ENCODE peak calls at places on chromosomes 3 and 15, in six cellular contexts. N, B, K, C, H and P are unnamed samples.

GRCh38 chr15:22881739-22882440 is 43.4 kb downstream of the NIPA2 start:
- DNase-seq in N (no peak), B (no peak), K (no peak), C (no peak), H (no peak), P (no peak)

GRCh38 chr3:13107661-13108060 is 34.4 kb upstream of the IQSEC1 start:
- DNase-seq in N (no peak), B (peak), K (no peak), C (no peak), H (peak), P (no peak)

GRCh38 chr3:115551091-115551490 is 72.2 kb upstream of the GAP43 start:
- DNase-seq in N (no peak), B (no peak), K (no peak), C (no peak), H (no peak), P (no peak)

GRCh38 chr3:112357888-112358287 is 24.9 kb downstream of the CD200 start:
- DNase-seq in N (no peak), B (no peak), K (peak), C (no peak), H (no peak), P (no peak)

GRCh38 chr3:57081173-57081572 is 20.7 kb downstream of the SPATA12 start:
- DNase-seq in N (no peak), B (no peak), K (no peak), C (no peak), H (no peak), P (no peak)

GRCh38 chr3:167920747-167921146 is 175.0 kb downstream of the GOLIM4 start:
- DNase-seq in N (no peak), B (no peak), K (no peak), C (no peak), H (no peak), P (no peak)

GRCh38 chr3:63047068-63047467 is 171.9 kb upstream of the CADPS start:
- DNase-seq in N (no peak), B (peak), K (no peak), C (peak), H (no peak), P (no peak)

GRCh38 chr15:39413558-39413957 is 167.3 kb upstream of the THBS1 start:
- DNase-seq in N (peak), B (no peak), K (no peak), C (no peak), H (no peak), P (no peak)

GRCh38 chr15:44584162-44584749 is 47.3 kb downstream of the EIF3J start:
- DNase-seq in N (peak), B (peak), K (peak), C (no peak), H (no peak), P (no peak)

GRCh38 chr3:141686477-141687280 is 51.4 kb upstream of the RNF7 start:
- DNase-seq in N (peak), B (no peak), K (no peak), C (peak), H (peak), P (peak)

GRCh38 chr15:59349715-59350420 is 22.8 kb downstream of the MYO1E start:
- DNase-seq in N (peak), B (peak), K (no peak), C (peak), H (no peak), P (peak)

GRCh38 chr3:104388624-104389023 is 978.1 kb upstream of the ALCAM start:
- DNase-seq in N (peak), B (no peak), K (no peak), C (peak), H (no peak), P (no peak)

GRCh38 chr3:183233986-183234385 is 19.1 kb upstream of the B3GNT5 start:
- DNase-seq in N (no peak), B (no peak), K (no peak), C (no peak), H (no peak), P (no peak)

GRCh38 chr3:159219231-159219630 is 417.4 kb downstream of the MFSD1 start:
- DNase-seq in N (no peak), B (no peak), K (no peak), C (no peak), H (no peak), P (no peak)

GRCh38 chr3:168884353-168884903 is 779.1 kb downstream of the MECOM start:
- DNase-seq in N (peak), B (no peak), K (no peak), C (peak), H (no peak), P (no peak)

DNA sequence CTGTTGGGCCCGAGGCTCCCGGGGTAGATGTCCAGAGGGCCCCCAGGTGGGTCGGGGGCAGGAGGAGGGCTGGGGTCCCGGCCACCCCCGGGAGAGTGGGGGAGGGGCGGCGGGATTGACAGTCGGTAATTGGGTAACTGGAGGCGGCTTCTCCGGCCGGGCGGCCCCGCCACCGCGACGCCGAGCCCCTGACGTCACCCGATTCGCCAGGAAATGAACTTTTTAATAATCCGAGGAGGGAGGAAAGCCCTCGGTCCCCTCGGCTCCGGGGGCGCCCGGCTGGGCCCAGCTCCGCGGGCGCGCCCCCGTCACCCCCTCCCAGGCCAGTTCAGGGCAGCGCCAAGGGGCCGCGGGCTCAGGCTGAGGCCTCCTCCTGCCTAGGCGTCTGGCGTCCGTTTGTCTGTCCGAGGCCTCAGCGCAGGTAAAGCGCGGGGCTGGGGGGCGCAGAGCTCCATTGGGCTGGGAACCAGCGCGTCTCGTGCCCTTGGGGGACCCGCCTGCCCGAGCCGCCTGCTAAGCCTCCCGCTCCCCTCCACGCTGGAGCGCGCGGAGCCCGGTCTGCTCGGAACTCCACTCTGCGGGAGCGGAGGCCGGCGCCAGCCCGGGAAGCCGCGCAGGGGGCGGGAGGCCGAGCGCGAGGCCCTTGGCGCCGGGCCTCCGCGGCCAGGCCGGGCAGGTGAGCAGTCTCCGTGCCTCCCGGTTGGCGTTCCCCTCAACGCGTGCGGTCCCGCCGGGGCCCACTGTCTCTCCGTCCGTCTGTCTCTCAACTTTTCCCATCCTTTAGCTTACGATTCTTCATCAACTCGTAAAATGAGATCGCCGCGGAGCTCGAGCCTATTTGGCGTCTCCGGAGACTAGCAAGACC is 3.8 kb downstream of the GATA2 start:
- DNase-seq in N (no peak), B (peak), K (no peak), C (no peak), H (peak), P (no peak)
- H3K27ac ChIP-seq in N (no peak), B (no peak), K (no peak), C (peak), H (peak), P (peak)

GRCh38 chr15:31145271-31145911 is 43.9 kb upstream of the TRPM1 start:
- DNase-seq in N (peak), B (no peak), K (no peak), C (peak), H (no peak), P (no peak)
- H3K27ac ChIP-seq in N (no peak), B (no peak), K (no peak), C (no peak), H (no peak), P (no peak)

GRCh38 chr3:187973977-187974856 is 179.7 kb upstream of the LPP start:
- DNase-seq in N (no peak), B (no peak), K (no peak), C (no peak), H (no peak), P (no peak)

GRCh38 chr3:187977659-187978058 is 176.3 kb upstream of the LPP start:
- DNase-seq in N (no peak), B (no peak), K (no peak), C (no peak), H (no peak), P (no peak)

GRCh38 chr3:187976361-187976900 is 177.5 kb upstream of the LPP start:
- DNase-seq in N (no peak), B (no peak), K (no peak), C (no peak), H (no peak), P (no peak)

GRCh38 chr3:187974857-187975257 is 179.1 kb upstream of the LPP start:
- DNase-seq in N (no peak), B (no peak), K (no peak), C (no peak), H (no peak), P (no peak)

DNA sequence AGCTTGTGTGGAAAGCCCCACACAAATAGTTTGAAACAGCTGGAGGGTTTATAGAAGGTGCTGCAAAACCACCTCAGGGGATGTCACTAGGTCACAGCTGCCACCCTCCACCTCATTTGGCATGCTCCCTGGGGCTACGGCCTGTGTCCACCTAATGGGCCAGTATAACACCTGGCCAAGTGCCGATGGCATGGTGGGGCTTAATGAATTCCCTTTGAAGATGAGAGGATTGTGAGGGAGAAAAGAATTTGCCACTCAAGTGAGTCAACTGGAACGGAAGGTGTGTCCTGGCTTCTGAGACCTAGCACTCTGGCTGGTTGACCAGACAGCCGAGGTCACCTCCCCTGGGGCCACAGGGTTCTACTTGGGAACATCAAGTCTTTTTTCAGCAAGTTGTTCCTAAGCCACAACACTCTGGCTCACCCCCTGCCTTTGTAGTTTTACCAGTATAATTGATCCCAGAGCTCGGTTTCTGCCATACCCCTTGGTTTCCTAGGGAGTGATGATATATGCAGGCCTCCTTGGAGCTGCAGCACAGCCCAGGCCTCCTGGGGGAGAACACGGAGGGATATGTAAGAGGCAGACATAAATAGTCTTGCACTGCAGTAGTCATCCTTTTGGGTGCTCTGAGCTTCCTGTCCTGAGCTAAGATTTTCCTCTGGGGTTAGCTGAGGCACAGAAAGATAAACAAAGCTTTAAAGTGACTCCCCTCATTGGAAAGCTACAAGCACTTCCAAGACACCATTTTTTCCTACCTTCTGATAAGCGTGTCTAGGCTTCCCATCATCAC is 178.2 kb upstream of the LPP start:
- DNase-seq in N (no peak), B (peak), K (no peak), C (no peak), H (peak), P (no peak)
- H3K27ac ChIP-seq in N (no peak), B (no peak), K (peak), C (no peak), H (no peak), P (no peak)

GRCh38 chr15:50908209-50909043 is at the start of gene AP4E1:
- DNase-seq in N (peak), B (peak), K (peak), C (peak), H (peak), P (peak)
- H3K27ac ChIP-seq in N (peak), B (peak), K (peak), C (peak), H (peak), P (peak)

GRCh38 chr3:39434574-39434973 is 28.1 kb downstream of the RPSA start:
- DNase-seq in N (peak), B (no peak), K (no peak), C (no peak), H (no peak), P (no peak)
- H3K27ac ChIP-seq in N (no peak), B (no peak), K (no peak), C (no peak), H (no peak), P (no peak)

GRCh38 chr3:174863488-174863887 is 4.4 kb downstream of the NAALADL2 start:
- DNase-seq in N (peak), B (no peak), K (no peak), C (no peak), H (no peak), P (no peak)

GRCh38 chr3:174859109-174859735 is at the start of gene NAALADL2:
- DNase-seq in N (peak), B (no peak), K (no peak), C (no peak), H (no peak), P (no peak)

GRCh38 chr3:174859756-174860155 is 622 bp downstream of the NAALADL2 start:
- DNase-seq in N (no peak), B (no peak), K (no peak), C (no peak), H (no peak), P (no peak)

GRCh38 chr3:174862101-174862500 is 3.0 kb downstream of the NAALADL2 start:
- DNase-seq in N (peak), B (peak), K (no peak), C (no peak), H (no peak), P (no peak)

GRCh38 chr3:174862666-174863065 is 3.5 kb downstream of the NAALADL2 start:
- DNase-seq in N (no peak), B (no peak), K (no peak), C (no peak), H (no peak), P (no peak)
- H3K27ac ChIP-seq in N (no peak), B (no peak), K (no peak), C (no peak), H (peak), P (no peak)

DNA sequence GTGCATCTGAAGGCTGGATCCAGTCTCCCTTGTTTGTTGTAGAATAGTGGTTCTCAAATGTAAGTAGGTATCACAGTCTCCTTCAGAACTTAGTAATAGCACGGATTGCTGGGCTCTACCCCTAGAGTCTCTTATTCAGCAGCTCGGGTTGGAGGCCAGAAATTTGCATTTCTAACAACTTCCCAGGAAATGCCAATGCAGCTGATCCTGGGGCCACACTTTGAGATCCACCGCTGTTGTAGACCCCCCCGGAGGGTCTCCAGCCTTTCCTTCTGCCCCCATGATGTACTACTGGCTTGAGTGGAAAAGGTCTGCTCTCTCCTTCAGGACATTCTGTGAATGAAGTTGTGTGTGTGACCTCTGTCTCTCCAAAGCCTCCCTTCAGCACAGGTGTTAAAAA is 153.8 kb upstream of the CTNNB1 start:
- DNase-seq in N (no peak), B (peak), K (no peak), C (no peak), H (no peak), P (no peak)
- H3K27ac ChIP-seq in N (no peak), B (no peak), K (no peak), C (no peak), H (no peak), P (no peak)

GRCh38 chr3:20145874-20146273 is 40.1 kb downstream of the SGO1 start:
- DNase-seq in N (no peak), B (no peak), K (no peak), C (no peak), H (no peak), P (no peak)

GRCh38 chr3:20148456-20148855 is 37.5 kb downstream of the SGO1 start:
- DNase-seq in N (no peak), B (no peak), K (no peak), C (no peak), H (no peak), P (no peak)

GRCh38 chr3:20142517-20142916 is 43.5 kb downstream of the SGO1 start:
- DNase-seq in N (no peak), B (no peak), K (no peak), C (no peak), H (no peak), P (no peak)

GRCh38 chr3:20143519-20143918 is 42.5 kb downstream of the SGO1 start:
- DNase-seq in N (no peak), B (no peak), K (no peak), C (no peak), H (no peak), P (no peak)

GRCh38 chr3:20147374-20147773 is 38.6 kb downstream of the SGO1 start:
- DNase-seq in N (no peak), B (no peak), K (no peak), C (no peak), H (no peak), P (no peak)
- H3K27ac ChIP-seq in N (no peak), B (no peak), K (no peak), C (no peak), H (no peak), P (no peak)

DNA sequence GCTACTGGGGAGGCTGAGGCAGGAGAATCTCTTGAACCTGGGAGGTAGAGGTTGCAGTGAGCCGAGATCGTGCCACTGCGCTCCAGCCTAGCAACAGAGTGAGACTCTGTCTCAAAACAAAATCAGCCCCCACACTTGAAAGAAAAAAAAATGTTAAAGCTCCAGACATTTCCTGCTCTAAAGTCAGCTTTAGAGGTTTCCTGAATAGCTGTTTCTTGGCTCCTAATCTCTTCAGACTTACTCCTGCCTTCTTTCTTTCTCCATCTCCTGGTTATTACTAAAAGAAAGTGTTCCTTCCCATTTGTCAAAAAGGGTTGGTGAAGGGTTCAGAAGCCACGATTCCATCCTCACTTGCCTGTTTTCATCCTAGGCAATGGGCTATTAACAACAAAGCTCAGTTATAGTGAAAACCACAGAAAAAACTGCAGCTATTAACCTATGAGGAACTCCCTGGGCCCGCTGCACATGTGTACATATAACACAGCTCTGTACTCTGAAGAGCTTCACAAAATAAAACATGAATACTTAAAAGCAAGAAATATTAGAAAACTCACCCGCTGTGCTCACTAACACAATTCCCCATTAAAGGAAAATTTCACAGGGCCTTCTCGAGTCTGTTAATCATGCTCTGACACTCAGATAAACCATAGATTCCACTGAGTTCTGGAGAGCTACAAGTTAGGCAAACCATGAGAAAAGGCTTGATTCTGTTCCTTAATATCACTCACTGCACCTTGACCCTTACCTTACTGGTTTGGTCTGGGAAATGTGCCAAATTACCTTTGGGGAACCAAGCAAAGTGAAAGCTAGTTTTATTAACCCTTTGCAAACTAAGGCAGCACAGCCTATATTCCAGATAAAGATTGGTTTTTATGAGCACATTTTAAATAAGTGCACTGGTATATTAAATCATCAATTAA is 89.9 kb upstream of the TSPAN3 start:
- DNase-seq in N (peak), B (no peak), K (no peak), C (peak), H (no peak), P (no peak)
- H3K27ac ChIP-seq in N (no peak), B (no peak), K (no peak), C (no peak), H (no peak), P (no peak)

DNA sequence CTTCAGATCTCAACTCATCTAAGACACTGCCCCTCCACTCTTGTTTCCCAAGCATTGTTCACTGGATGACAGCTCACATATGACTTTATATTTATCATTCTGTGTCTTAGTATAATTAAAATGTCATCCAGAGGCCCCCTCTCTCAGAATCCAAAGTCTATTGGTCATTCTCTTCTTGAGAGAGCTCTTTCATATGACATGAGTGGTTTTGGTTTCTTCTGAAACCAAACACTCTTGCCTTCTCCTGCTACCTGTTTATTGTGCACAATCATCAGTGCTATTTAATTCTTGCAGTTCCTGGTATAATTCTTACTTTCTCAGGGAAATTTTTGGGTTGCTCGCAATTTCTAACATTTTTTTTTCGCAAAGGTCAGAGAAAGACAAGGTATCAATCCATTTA is 249.5 kb downstream of the IL5RA start:
- DNase-seq in N (no peak), B (no peak), K (no peak), C (no peak), H (no peak), P (no peak)
- H3K27ac ChIP-seq in N (no peak), B (no peak), K (no peak), C (no peak), H (no peak), P (no peak)